ENCODE peak calls at places on chromosome 13, in nine cellular contexts. R, L, U, X, F, B, O, Q and I are unnamed samples.

GRCh38 chr13:112657850-112658445 is 31.9 kb upstream of the ATP11A start:
- DNase-seq in R (no peak), L (no peak), U (no peak), X (peak), F (peak), B (no peak), O (peak), Q (no peak), I (no peak)

GRCh38 chr13:95155504-95155903 is 145.7 kb downstream of the ABCC4 start:
- DNase-seq in R (no peak), L (no peak), U (no peak), X (no peak), F (no peak), B (no peak), O (no peak), Q (no peak), I (no peak)

GRCh38 chr13:30108913-30109237 is 198.5 kb downstream of the KATNAL1 start:
- DNase-seq in R (no peak), L (no peak), U (no peak), X (no peak), F (peak), B (peak), O (no peak), Q (peak), I (no peak)

GRCh38 chr13:82216165-82216564 is 1666.1 kb downstream of the SLITRK1 start:
- DNase-seq in R (no peak), L (no peak), U (no peak), X (no peak), F (no peak), B (no peak), O (no peak), Q (no peak), I (no peak)

GRCh38 chr13:101490400-101491015 is 38.0 kb downstream of the ITGBL1 start:
- DNase-seq in R (no peak), L (no peak), U (no peak), X (no peak), F (no peak), B (no peak), O (no peak), Q (no peak), I (no peak)

GRCh38 chr13:113836917-113837553 is 26.8 kb downstream of the GAS6 start:
- DNase-seq in R (peak), L (no peak), U (no peak), X (peak), F (no peak), B (no peak), O (peak), Q (peak), I (no peak)

GRCh38 chr13:41900918-41901317 is 60.0 kb downstream of the VWA8 start:
- DNase-seq in R (no peak), L (no peak), U (no peak), X (no peak), F (no peak), B (no peak), O (peak), Q (no peak), I (no peak)

GRCh38 chr13:113357529-113357928 is 6.4 kb downstream of the GRTP1 start:
- DNase-seq in R (no peak), L (no peak), U (no peak), X (peak), F (no peak), B (peak), O (peak), Q (no peak), I (no peak)

GRCh38 chr13:38262211-38262610 is 87.4 kb upstream of the UFM1 start:
- DNase-seq in R (no peak), L (no peak), U (no peak), X (peak), F (no peak), B (no peak), O (no peak), Q (no peak), I (no peak)

GRCh38 chr13:54965881-54966280 is 1937.3 kb downstream of the OLFM4 start:
- DNase-seq in R (no peak), L (no peak), U (no peak), X (no peak), F (no peak), B (no peak), O (no peak), Q (no peak), I (no peak)

GRCh38 chr13:19984430-19985218 is 26.1 kb downstream of the ZMYM2 start:
- DNase-seq in R (peak), L (no peak), U (no peak), X (peak), F (no peak), B (no peak), O (peak), Q (no peak), I (no peak)

GRCh38 chr13:108463365-108463764 is 166.0 kb upstream of the MYO16 start:
- DNase-seq in R (no peak), L (no peak), U (no peak), X (peak), F (peak), B (no peak), O (peak), Q (no peak), I (no peak)

GRCh38 chr13:66618702-66619101 is 611.4 kb downstream of the PCDH9 start:
- DNase-seq in R (peak), L (peak), U (no peak), X (peak), F (no peak), B (no peak), O (peak), Q (no peak), I (no peak)

GRCh38 chr13:24043590-24044350 is 116.8 kb upstream of the SPATA13 start:
- DNase-seq in R (no peak), L (no peak), U (no peak), X (no peak), F (no peak), B (no peak), O (no peak), Q (no peak), I (no peak)

GRCh38 chr13:38763446-38764381 is 76.8 kb downstream of the FREM2 start:
- DNase-seq in R (peak), L (no peak), U (no peak), X (peak), F (peak), B (no peak), O (peak), Q (no peak), I (peak)

GRCh38 chr13:52850396-52851152 is 2.1 kb upstream of the PCDH8 start:
- DNase-seq in R (peak), L (no peak), U (no peak), X (peak), F (peak), B (peak), O (peak), Q (no peak), I (peak)

GRCh38 chr13:108777421-108778420 is 148.3 kb downstream of the MYO16 start:
- DNase-seq in R (no peak), L (no peak), U (no peak), X (peak), F (no peak), B (no peak), O (peak), Q (no peak), I (no peak)

GRCh38 chr13:26052136-26052736 is 420 bp upstream of the SHISA2 start:
- DNase-seq in R (no peak), L (no peak), U (no peak), X (no peak), F (no peak), B (no peak), O (no peak), Q (no peak), I (no peak)

GRCh38 chr13:33745370-33746324 is 72.3 kb upstream of the RFC3 start:
- DNase-seq in R (no peak), L (no peak), U (no peak), X (no peak), F (no peak), B (no peak), O (no peak), Q (peak), I (no peak)

GRCh38 chr13:97369269-97369893 is 64.6 kb upstream of the RAP2A start:
- DNase-seq in R (no peak), L (no peak), U (no peak), X (peak), F (no peak), B (no peak), O (no peak), Q (no peak), I (no peak)

GRCh38 chr13:44934724-44935123 is 54.5 kb downstream of the NUFIP1 start:
- DNase-seq in R (peak), L (no peak), U (no peak), X (peak), F (no peak), B (no peak), O (peak), Q (no peak), I (no peak)

GRCh38 chr13:37481005-37481857 is 117.3 kb downstream of the POSTN start:
- DNase-seq in R (no peak), L (no peak), U (no peak), X (peak), F (no peak), B (no peak), O (peak), Q (no peak), I (no peak)

GRCh38 chr13:112938680-112939079 is 30.3 kb upstream of the MCF2L start:
- DNase-seq in R (no peak), L (no peak), U (no peak), X (no peak), F (no peak), B (no peak), O (no peak), Q (no peak), I (no peak)

GRCh38 chr13:99380921-99381645 is 73.9 kb upstream of the GPR183 start:
- DNase-seq in R (no peak), L (no peak), U (no peak), X (no peak), F (no peak), B (no peak), O (peak), Q (no peak), I (no peak)

GRCh38 chr13:99486996-99487395 is 14.3 kb upstream of the TM9SF2 start:
- DNase-seq in R (no peak), L (no peak), U (no peak), X (no peak), F (no peak), B (no peak), O (no peak), Q (no peak), I (no peak)

GRCh38 chr13:41276824-41277223 is 13.4 kb upstream of the MTRF1 start:
- DNase-seq in R (no peak), L (no peak), U (no peak), X (no peak), F (no peak), B (no peak), O (no peak), Q (no peak), I (no peak)

GRCh38 chr13:51801631-51802099 is 2.3 kb downstream of the DHRS12 start:
- DNase-seq in R (no peak), L (no peak), U (no peak), X (no peak), F (peak), B (peak), O (no peak), Q (peak), I (no peak)

GRCh38 chr13:72457151-72457550 is 270.3 kb downstream of the MZT1 start:
- DNase-seq in R (no peak), L (no peak), U (no peak), X (no peak), F (no peak), B (no peak), O (no peak), Q (no peak), I (no peak)

GRCh38 chr13:47334173-47334572 is 437.3 kb upstream of the HTR2A start:
- DNase-seq in R (no peak), L (no peak), U (no peak), X (peak), F (no peak), B (no peak), O (peak), Q (no peak), I (no peak)

GRCh38 chr13:94236132-94236531 is 243.3 kb downstream of the DCT start:
- DNase-seq in R (no peak), L (no peak), U (no peak), X (no peak), F (no peak), B (no peak), O (no peak), Q (no peak), I (no peak)

GRCh38 chr13:33017410-33017929 is 1.2 kb downstream of the KL start:
- DNase-seq in R (peak), L (peak), U (no peak), X (peak), F (peak), B (no peak), O (peak), Q (no peak), I (peak)

GRCh38 chr13:51760592-51760991 is 43.4 kb downstream of the DHRS12 start:
- DNase-seq in R (no peak), L (no peak), U (no peak), X (peak), F (no peak), B (no peak), O (no peak), Q (no peak), I (no peak)

GRCh38 chr13:26847281-26847680 is 86.7 kb upstream of the GPR12 start:
- DNase-seq in R (no peak), L (no peak), U (no peak), X (no peak), F (no peak), B (no peak), O (no peak), Q (no peak), I (peak)

GRCh38 chr13:114258589-114258988 is 22.8 kb upstream of the UPF3A start:
- DNase-seq in R (no peak), L (no peak), U (no peak), X (no peak), F (no peak), B (no peak), O (no peak), Q (peak), I (no peak)

GRCh38 chr13:99211421-99212035 is 10.9 kb downstream of the UBAC2 start:
- DNase-seq in R (no peak), L (no peak), U (no peak), X (no peak), F (no peak), B (no peak), O (no peak), Q (no peak), I (no peak)

GRCh38 chr13:114069376-114070097 is 62.9 kb downstream of the RASA3 start:
- DNase-seq in R (no peak), L (no peak), U (no peak), X (no peak), F (no peak), B (peak), O (no peak), Q (no peak), I (no peak)

GRCh38 chr13:74148437-74148836 is 14.2 kb upstream of the KLF12 start:
- DNase-seq in R (no peak), L (no peak), U (no peak), X (no peak), F (no peak), B (no peak), O (no peak), Q (no peak), I (no peak)

GRCh38 chr13:74158028-74158427 is 23.8 kb upstream of the KLF12 start:
- DNase-seq in R (no peak), L (no peak), U (no peak), X (no peak), F (no peak), B (no peak), O (peak), Q (no peak), I (no peak)

GRCh38 chr13:74151859-74152258 is 17.7 kb upstream of the KLF12 start:
- DNase-seq in R (no peak), L (no peak), U (no peak), X (no peak), F (no peak), B (no peak), O (no peak), Q (no peak), I (no peak)

GRCh38 chr13:74158606-74159352 is 24.6 kb upstream of the KLF12 start:
- DNase-seq in R (no peak), L (no peak), U (no peak), X (no peak), F (no peak), B (no peak), O (no peak), Q (no peak), I (no peak)

GRCh38 chr13:74153316-74153715 is 19.1 kb upstream of the KLF12 start:
- DNase-seq in R (no peak), L (no peak), U (no peak), X (no peak), F (no peak), B (no peak), O (no peak), Q (no peak), I (no peak)
- TF ChIP-seq CTCF in R (no peak), L (no peak), U (no peak), X (no peak), F (no peak), B (no peak), O (no peak), Q (no peak), I (no peak)

GRCh38 chr13:91232716-91233115 is 114.8 kb upstream of the MIR17HG start:
- DNase-seq in R (no peak), L (no peak), U (no peak), X (no peak), F (no peak), B (no peak), O (no peak), Q (no peak), I (no peak)
- TF ChIP-seq CTCF in R (no peak), L (no peak), U (no peak), X (no peak), F (no peak), B (no peak), O (no peak), Q (no peak), I (no peak)

GRCh38 chr13:103788061-103788652 is 721.9 kb upstream of the SLC10A2 start:
- DNase-seq in R (no peak), L (no peak), U (no peak), X (no peak), F (no peak), B (no peak), O (no peak), Q (no peak), I (peak)
- TF ChIP-seq CTCF in R (no peak), L (no peak), U (no peak), X (no peak), F (no peak), B (no peak), O (no peak), Q (no peak), I (peak)

DNA sequence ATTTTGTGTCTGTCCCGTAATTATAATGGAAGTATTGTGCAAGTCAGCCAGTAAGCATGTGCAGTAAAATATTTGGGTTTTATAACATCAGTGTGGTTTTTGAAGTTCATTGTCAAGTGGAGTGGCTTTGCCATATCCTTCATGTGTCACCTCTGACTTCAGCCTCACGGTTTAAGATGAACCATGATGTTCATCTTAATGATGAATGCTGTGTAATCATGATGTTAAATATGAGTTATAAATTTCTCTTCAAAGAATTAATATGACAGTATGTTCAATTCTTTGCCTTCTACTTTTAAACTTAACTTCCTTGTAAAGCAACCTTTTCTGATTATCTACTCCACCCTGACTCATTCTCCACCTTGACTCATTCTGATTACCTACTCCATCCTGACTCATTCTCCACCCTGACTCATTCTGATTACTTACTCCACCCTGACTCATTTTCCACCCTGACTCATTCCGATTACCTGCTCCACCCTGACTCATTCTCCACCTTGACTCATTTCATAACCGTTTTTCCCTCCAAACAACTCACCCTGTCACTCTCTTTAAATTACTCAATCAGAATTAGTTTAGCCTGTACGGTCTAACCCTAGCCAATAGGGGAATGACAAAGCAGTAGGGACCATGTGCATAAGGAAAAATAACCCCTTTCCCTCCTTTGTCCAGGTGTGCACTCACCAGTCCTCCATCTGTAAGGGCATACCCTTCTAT is 50.3 kb upstream of the ANKRD10 start:
- DNase-seq in R (peak), L (peak), U (no peak), X (peak), F (peak), B (no peak), O (peak), Q (no peak), I (no peak)
- TF ChIP-seq CTCF in R (no peak), L (no peak), U (no peak), X (no peak), F (no peak), B (no peak), O (no peak), Q (no peak), I (no peak)

GRCh38 chr13:46146898-46147297 is 35.1 kb downstream of the LCP1 start:
- DNase-seq in R (no peak), L (no peak), U (no peak), X (peak), F (no peak), B (no peak), O (no peak), Q (no peak), I (peak)
- TF ChIP-seq CTCF in R (no peak), L (no peak), U (no peak), X (peak), F (no peak), B (no peak), O (no peak), Q (no peak), I (no peak)

DNA sequence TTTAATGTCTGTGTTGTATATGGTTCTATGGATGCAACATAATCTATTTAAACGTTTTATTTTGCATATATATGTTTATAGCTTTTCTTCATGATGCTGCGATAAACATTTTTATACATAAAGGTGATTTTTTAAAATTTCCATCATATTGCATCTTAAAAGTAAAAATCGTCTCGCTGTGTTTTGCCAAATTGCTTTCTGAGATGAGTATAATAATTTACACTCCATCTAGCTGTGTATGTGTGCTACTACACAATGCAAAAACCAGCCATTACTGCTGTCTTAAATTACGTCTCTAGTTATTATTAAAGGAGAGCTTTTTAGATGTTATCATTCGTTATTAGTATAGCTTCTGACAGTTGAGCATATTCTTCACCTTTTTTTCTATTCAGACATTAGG is 37.2 kb downstream of the METTL21C start:
- DNase-seq in R (no peak), L (no peak), U (no peak), X (no peak), F (no peak), B (no peak), O (no peak), Q (no peak), I (no peak)
- TF ChIP-seq CTCF in R (no peak), L (no peak), U (no peak), X (peak), F (no peak), B (no peak), O (peak), Q (no peak), I (peak)

GRCh38 chr13:76884167-76884566 is 2.0 kb downstream of the KCTD12 start:
- DNase-seq in R (peak), L (no peak), U (no peak), X (peak), F (peak), B (peak), O (no peak), Q (no peak), I (peak)
- TF ChIP-seq CTCF in R (no peak), L (no peak), U (no peak), X (peak), F (no peak), B (no peak), O (no peak), Q (no peak), I (no peak)